ENCODE peak calls at places on chromosomes 5 and 9, in ten cellular contexts. G, Q, R, S, T, W, E, U, J and K are unnamed samples.
A peak's percentile ranks its signal among the peaks of the same experiment; 100 is the strongest.

GRCh38 chr5:10642367-10642766 is 78.5 kb downstream of the ANKRD33B start:
- DNase-seq in T (no peak), G (peak; percentile 30), W (no peak), J (no peak), Q (no peak), U (no peak), S (no peak), R (no peak), E (no peak), K (no peak)

GRCh38 chr5:52693279-52693678 is 94.4 kb upstream of the ITGA1 start:
- DNase-seq in G (peak; percentile 70), J (peak; percentile 36), R (peak; percentile 66), W (peak; percentile 46), E (peak; percentile 66), U (peak; percentile 49), S (peak; percentile 50), Q (peak; percentile 50), T (peak; percentile 49), K (no peak)

GRCh38 chr9:95508242-95508967 is 8.4 kb downstream of the PTCH1 start:
- DNase-seq in R (peak; percentile 50), T (no peak), J (no peak), U (peak; percentile 53), S (peak; percentile 70), W (no peak), G (no peak), Q (peak; percentile 17), E (no peak), K (peak; percentile 29)

GRCh38 chr5:178895615-178896571 is at the start of gene ZFP2:
- DNase-seq in S (peak; percentile 85), T (peak; percentile 50), Q (peak; percentile 42), W (peak; percentile 57), U (peak; percentile 76), E (peak; percentile 72), R (peak; percentile 57), G (peak; percentile 75), J (no peak), K (peak; percentile 41)

GRCh38 chr5:150114102-150114641 is 27.8 kb upstream of the CSF1R start:
- DNase-seq in T (no peak), Q (no peak), U (no peak), G (no peak), W (no peak), S (peak; percentile 2), E (no peak), R (no peak), J (no peak), K (no peak)

GRCh38 chr9:18796871-18797270 is 236.1 kb downstream of the SAXO1 start:
- DNase-seq in J (no peak), S (no peak), W (no peak), E (no peak), Q (no peak), T (no peak), U (no peak), R (no peak), G (no peak), K (no peak)

GRCh38 chr5:59069438-59070079 is 486.7 kb downstream of the RAB3C start:
- DNase-seq in E (peak; percentile 82), Q (no peak), W (peak; percentile 93), S (no peak), T (peak; percentile 76), R (peak; percentile 94), J (peak; percentile 89), G (no peak), U (no peak), K (no peak)

GRCh38 chr9:108374606-108375005 is 481.2 kb downstream of the ACTL7B start:
- DNase-seq in T (peak; percentile 14), W (no peak), S (no peak), R (no peak), E (no peak), J (no peak), Q (no peak), U (no peak), G (no peak), K (no peak)

GRCh38 chr5:110590187-110590586 is 136.3 kb downstream of the TMEM232 start:
- DNase-seq in Q (no peak), J (no peak), U (no peak), G (no peak), S (peak; percentile 40), T (peak; percentile 52), W (peak; percentile 25), R (peak; percentile 62), E (no peak), K (no peak)

GRCh38 chr9:132090771-132091170 is 11.1 kb upstream of the MED27 start:
- DNase-seq in W (peak; percentile 17), T (peak; percentile 87), Q (no peak), E (no peak), U (no peak), S (no peak), G (no peak), R (no peak), J (no peak), K (no peak)

GRCh38 chr9:26893030-26893676 is 551 bp upstream of the CAAP1 start:
- DNase-seq in S (peak; percentile 5), J (no peak), W (no peak), R (no peak), G (no peak), T (no peak), E (no peak), Q (no peak), U (no peak), K (no peak)

GRCh38 chr5:10140195-10140973 is 109.3 kb downstream of the ATPSCKMT start:
- DNase-seq in E (no peak), T (peak; percentile 58), J (peak; percentile 13), G (no peak), W (peak; percentile 5), S (peak; percentile 58), Q (no peak), R (peak; percentile 10), U (no peak), K (no peak)

GRCh38 chr5:113612060-113612496 is 98.6 kb downstream of the YTHDC2 start:
- DNase-seq in W (peak; percentile 57), E (no peak), Q (no peak), S (no peak), T (peak; percentile 46), U (no peak), G (no peak), J (peak; percentile 25), R (peak; percentile 64), K (no peak)

DNA sequence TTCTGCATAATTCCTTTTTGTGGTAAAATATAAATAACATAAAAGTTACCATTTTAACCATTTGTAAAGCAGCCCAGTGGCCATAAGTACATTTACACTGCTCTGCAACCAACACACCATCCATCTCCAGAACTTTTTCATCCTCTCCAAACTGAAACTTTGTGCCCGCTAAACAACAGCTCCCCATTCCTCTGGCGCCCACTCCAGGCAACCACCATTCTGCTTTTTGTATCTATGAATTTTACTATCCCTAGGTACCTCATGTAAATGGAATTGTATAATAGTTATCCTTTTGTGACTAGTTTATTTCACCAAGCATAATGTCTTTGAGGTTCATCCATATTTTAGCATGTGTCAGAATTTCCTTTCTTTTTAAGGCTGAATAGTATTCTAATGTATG is 141.1 kb downstream of the DMXL1 start:
- DNase-seq in U (no peak), S (no peak), J (no peak), Q (no peak), G (no peak), R (no peak), E (no peak), W (no peak), T (no peak), K (no peak)
- TF ChIP-seq CTCF in U (no peak), S (no peak), J (no peak), Q (no peak), G (no peak), R (no peak), E (no peak), W (no peak), T (no peak), K (no peak)

GRCh38 chr5:104082754-104083153 is 520.2 kb upstream of the NUDT12 start:
- DNase-seq in S (no peak), R (no peak), E (no peak), J (no peak), Q (no peak), W (no peak), T (no peak), G (no peak), U (no peak), K (no peak)
- TF ChIP-seq CTCF in S (no peak), R (no peak), E (no peak), J (no peak), Q (no peak), W (no peak), T (peak; percentile 34), G (no peak), U (no peak), K (no peak)

GRCh38 chr5:175856408-175856807 is 15.0 kb upstream of the CPLX2 start:
- DNase-seq in Q (no peak), R (no peak), W (no peak), U (peak; percentile 2), T (no peak), G (no peak), J (no peak), E (no peak), S (no peak), K (no peak)
- TF ChIP-seq CTCF in Q (no peak), R (no peak), W (no peak), U (no peak), T (no peak), G (no peak), J (no peak), E (no peak), S (no peak), K (no peak)

GRCh38 chr5:170809551-170809950 is 26.0 kb downstream of the GABRP start:
- DNase-seq in U (no peak), T (peak; percentile 59), W (peak; percentile 72), J (peak; percentile 52), S (peak; percentile 52), R (peak; percentile 89), Q (no peak), E (no peak), G (peak; percentile 49), K (no peak)
- TF ChIP-seq CTCF in U (no peak), T (peak; percentile 52), W (peak; percentile 55), J (peak; percentile 69), S (peak; percentile 49), R (peak; percentile 86), Q (no peak), E (no peak), G (peak; percentile 58), K (no peak)

GRCh38 chr9:134381671-134382505 is 55.6 kb downstream of the RXRA start:
- DNase-seq in U (peak; percentile 73), R (peak; percentile 29), S (no peak), Q (peak; percentile 76), E (no peak), G (peak; percentile 77), W (no peak), T (no peak), J (no peak), K (no peak)
- TF ChIP-seq CTCF in U (no peak), R (peak; percentile 26), S (peak; percentile 25), Q (peak; percentile 71), E (no peak), G (peak; percentile 30), W (no peak), T (peak; percentile 40), J (peak; percentile 42), K (no peak)

GRCh38 chr5:92309336-92309991 is 926.3 kb upstream of the ARRDC3 start:
- DNase-seq in J (peak; percentile 38), S (peak; percentile 36), E (no peak), G (no peak), R (peak; percentile 82), T (peak; percentile 61), U (no peak), W (peak; percentile 78), Q (no peak), K (no peak)
- TF ChIP-seq CTCF in J (peak; percentile 88), S (peak; percentile 77), E (no peak), G (peak; percentile 39), R (peak; percentile 60), T (peak; percentile 70), U (no peak), W (peak; percentile 42), Q (no peak), K (no peak)